ENCODE peak calls at places on chromosomes 12 and 14, in six cellular contexts. F is H1, U is GM12892, V is GM12878, C is HepG2, W is SK-N-SH. A is an unnamed sample.
A peak's percentile ranks its signal among the peaks of the same experiment; 100 is the strongest.

GRCh38 chr14:91890291-91890749 is 23.0 kb upstream of the TC2N start:
- DNase-seq in F (no peak), U (no peak), V (no peak), C (no peak), W (no peak), A (no peak)

GRCh38 chr12:92128612-92129011 is 17.0 kb downstream of the BTG1 start:
- DNase-seq in F (no peak), U (no peak), V (no peak), C (no peak), W (no peak), A (no peak)

GRCh38 chr12:47361389-47362031 is 281.8 kb upstream of the AMIGO2 start:
- DNase-seq in F (no peak), U (no peak), V (no peak), C (no peak), W (no peak), A (no peak)

GRCh38 chr12:12266873-12267634 is at the start of gene LRP6:
- DNase-seq in F (peak; percentile 94), U (peak; percentile 76), V (peak; percentile 40), C (peak; percentile 80), W (peak; percentile 96), A (peak; percentile 86)

GRCh38 chr12:3869860-3870259 is 3.3 kb downstream of the PARP11 start:
- DNase-seq in F (no peak), U (no peak), V (no peak), C (no peak), W (no peak), A (no peak)

GRCh38 chr14:41521891-41522290 is 84.8 kb upstream of the LRFN5 start:
- DNase-seq in F (no peak), U (no peak), V (no peak), C (no peak), W (no peak), A (no peak)

GRCh38 chr12:118190266-118190665 is 54.3 kb downstream of the PEBP1 start:
- DNase-seq in F (no peak), U (no peak), V (no peak), C (no peak), W (peak; percentile 33), A (no peak)

GRCh38 chr12:61546296-61546695 is 713.9 kb upstream of the USP15 start:
- DNase-seq in F (no peak), U (no peak), V (no peak), C (no peak), W (no peak), A (no peak)

GRCh38 chr14:76997257-76997970 is 31.1 kb downstream of the IRF2BPL start:
- DNase-seq in F (no peak), U (no peak), V (no peak), C (no peak), W (no peak), A (no peak)

GRCh38 chr12:75489613-75490210 is 9.2 kb downstream of the GLIPR1 start:
- DNase-seq in F (no peak), U (no peak), V (no peak), C (no peak), W (no peak), A (no peak)

GRCh38 chr12:120231316-120232011 is 30.6 kb upstream of the RPLP0 start:
- DNase-seq in F (no peak), U (no peak), V (no peak), C (peak; percentile 53), W (no peak), A (no peak)

GRCh38 chr14:33647385-33647786 is 303.5 kb downstream of the EGLN3 start:
- DNase-seq in F (no peak), U (no peak), V (no peak), C (no peak), W (no peak), A (no peak)

GRCh38 chr12:113097716-113098427 is 37.7 kb downstream of the RASAL1 start:
- DNase-seq in F (peak; percentile 73), U (no peak), V (no peak), C (no peak), W (peak; percentile 93), A (no peak)

GRCh38 chr12:83122623-83122934 is 435.9 kb downstream of the TMTC2 start:
- DNase-seq in F (no peak), U (no peak), V (no peak), C (no peak), W (no peak), A (no peak)

GRCh38 chr14:65927871-65928270 is 515.3 kb downstream of the FUT8 start:
- DNase-seq in F (no peak), U (no peak), V (no peak), C (no peak), W (no peak), A (no peak)

GRCh38 chr12:43291516-43291915 is 260.5 kb downstream of the ADAMTS20 start:
- DNase-seq in F (no peak), U (no peak), V (no peak), C (no peak), W (no peak), A (no peak)

GRCh38 chr14:34063470-34064164 is 112.7 kb upstream of the EGLN3 start:
- DNase-seq in F (no peak), U (no peak), V (no peak), C (peak; percentile 64), W (no peak), A (no peak)

GRCh38 chr14:102726191-102726949 is 50.9 kb upstream of the TRAF3 start:
- DNase-seq in F (peak; percentile 37), U (no peak), V (no peak), C (peak; percentile 61), W (no peak), A (no peak)

GRCh38 chr14:58635041-58635440 is 2.7 kb upstream of the DACT1 start:
- DNase-seq in F (no peak), U (no peak), V (no peak), C (no peak), W (no peak), A (no peak)

GRCh38 chr12:57454566-57455373 is at the start of gene INHBE:
- DNase-seq in F (peak; percentile 95), U (no peak), V (no peak), C (peak; percentile 92), W (no peak), A (no peak)

GRCh38 chr14:72926292-72927028 is at the start of gene DCAF4:
- DNase-seq in F (peak; percentile 91), U (peak; percentile 97), V (peak; percentile 94), C (peak; percentile 98), W (peak; percentile 99), A (peak; percentile 98)

GRCh38 chr14:61511558-61511924 is 183.8 kb upstream of the HIF1A start:
- DNase-seq in F (no peak), U (no peak), V (no peak), C (no peak), W (no peak), A (no peak)

GRCh38 chr12:5582541-5582940 is 150.6 kb downstream of the NTF3 start:
- DNase-seq in F (no peak), U (no peak), V (no peak), C (no peak), W (no peak), A (no peak)

GRCh38 chr12:55092579-55092978 is 33.6 kb upstream of the OR9K2 start:
- DNase-seq in F (no peak), U (no peak), V (no peak), C (no peak), W (no peak), A (no peak)
- TF ChIP-seq TAF1 in F (no peak), U (no peak), V (no peak), C (no peak), W (no peak), A (no peak)

GRCh38 chr12:85713368-85713767 is 122.8 kb downstream of the RASSF9 start:
- DNase-seq in F (no peak), U (no peak), V (no peak), C (no peak), W (no peak), A (no peak)

GRCh38 chr12:85708775-85709174 is 127.4 kb downstream of the RASSF9 start:
- DNase-seq in F (no peak), U (no peak), V (no peak), C (no peak), W (no peak), A (no peak)

GRCh38 chr12:85714425-85714824 is 121.8 kb downstream of the RASSF9 start:
- DNase-seq in F (no peak), U (no peak), V (no peak), C (no peak), W (no peak), A (no peak)

DNA sequence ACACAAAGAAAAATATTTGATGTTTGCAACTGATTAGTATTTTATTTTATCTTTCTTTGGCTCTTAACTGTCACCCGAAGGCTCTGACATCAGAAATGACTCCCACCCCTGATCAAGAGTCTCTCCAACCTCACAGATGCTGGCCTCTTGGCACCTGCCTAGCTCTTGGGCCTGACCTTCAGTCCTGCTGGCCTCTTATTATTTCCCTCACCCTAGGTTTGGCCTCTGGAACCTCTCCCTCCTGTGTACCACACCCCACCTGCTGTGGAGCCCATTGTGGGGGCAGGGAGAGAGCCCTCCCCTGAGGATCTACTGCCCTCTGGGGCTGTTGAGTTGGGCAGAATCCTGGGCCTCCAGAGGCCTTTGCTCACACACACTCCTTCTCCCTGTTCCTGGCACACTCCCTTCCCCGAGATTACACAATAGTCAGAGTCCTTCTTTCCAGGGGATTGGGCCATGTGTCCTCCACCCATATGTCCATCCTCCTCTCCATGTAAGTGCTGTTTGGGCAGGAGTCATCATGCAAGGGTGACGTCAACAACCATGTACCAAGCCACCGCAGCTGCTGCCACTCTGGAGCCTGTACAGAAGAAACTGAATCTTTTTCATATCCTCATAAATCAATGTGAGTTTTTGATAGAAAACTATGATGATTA is 124.3 kb downstream of the RASSF9 start:
- DNase-seq in F (no peak), U (no peak), V (no peak), C (no peak), W (no peak), A (no peak)
- TF ChIP-seq TAF1 in F (no peak), U (no peak), V (no peak), C (no peak), W (no peak), A (no peak)

GRCh38 chr14:99479160-99479902 is 1.3 kb downstream of the SETD3 start:
- DNase-seq in F (no peak), U (no peak), V (no peak), C (no peak), W (no peak), A (no peak)

GRCh38 chr14:99480856-99481744 is at the start of the genes CCNK and SETD3:
- DNase-seq in F (peak; percentile 98), U (peak; percentile 94), V (peak; percentile 97), C (peak; percentile 98), W (peak; percentile 98), A (peak; percentile 93)

GRCh38 chr14:99481745-99482099 is 513 bp downstream of the CCNK start:
- DNase-seq in F (no peak), U (no peak), V (no peak), C (no peak), W (no peak), A (no peak)

GRCh38 chr14:99478133-99478532 is 2.5 kb downstream of the SETD3 start:
- DNase-seq in F (no peak), U (no peak), V (no peak), C (no peak), W (no peak), A (no peak)

GRCh38 chr14:99479903-99480855 is 480 bp downstream of the SETD3 start:
- DNase-seq in F (no peak), U (peak; percentile 36), V (no peak), C (peak; percentile 16), W (peak; percentile 61), A (peak; percentile 19)
- TF ChIP-seq TAF1 in F (no peak), U (no peak), V (no peak), C (peak; percentile 17), W (no peak), A (no peak)

GRCh38 chr12:18578191-18578590 is 159.6 kb downstream of the PLCZ1 start:
- DNase-seq in F (no peak), U (no peak), V (no peak), C (no peak), W (no peak), A (no peak)
- TF ChIP-seq TAF1 in F (no peak), U (no peak), V (no peak), C (no peak), W (no peak), A (no peak)

A was measured in GM12891.